ENCODE peak calls at places on chromosomes 13 and 19, in nine cellular contexts. Q, D, T, U, S, G, X, O and K are unnamed samples.

GRCh38 chr19:19531951-19532805 is 3.5 kb downstream of the YJEFN3 start:
- DNase-seq in O (peak; percentile 67), T (peak; percentile 88), X (peak; percentile 92), G (peak; percentile 83), D (peak; percentile 69), Q (peak; percentile 88), U (peak; percentile 85), S (peak; percentile 98), K (no peak)

GRCh38 chr13:80716610-80717081 is 375.7 kb upstream of the SPRY2 start:
- DNase-seq in X (no peak), G (no peak), U (no peak), T (no peak), D (no peak), O (no peak), S (no peak), Q (no peak), K (no peak)

GRCh38 chr13:110523838-110524237 is 37.7 kb downstream of the RAB20 start:
- DNase-seq in S (no peak), T (no peak), G (no peak), O (no peak), U (no peak), D (no peak), X (no peak), Q (no peak), K (no peak)

GRCh38 chr19:40410030-40410389 is 3.2 kb downstream of the PRX start:
- DNase-seq in S (no peak), D (no peak), G (no peak), X (no peak), T (no peak), O (no peak), U (no peak), Q (no peak), K (no peak)

GRCh38 chr19:14520543-14520942 is 2.3 kb upstream of the DNAJB1 start:
- DNase-seq in X (no peak), S (no peak), G (no peak), Q (no peak), D (no peak), U (no peak), T (no peak), O (no peak), K (no peak)

GRCh38 chr19:50829801-50830200 is 3.6 kb downstream of the KLK15 start:
- DNase-seq in U (no peak), G (no peak), D (no peak), Q (no peak), T (no peak), O (no peak), X (no peak), S (no peak), K (no peak)

GRCh38 chr13:93915269-93915809 is 564.1 kb downstream of the DCT start:
- DNase-seq in G (no peak), O (peak; percentile 9), D (no peak), U (no peak), X (no peak), S (no peak), T (no peak), Q (no peak), K (no peak)

GRCh38 chr19:41377977-41378707 is 1.8 kb downstream of the TMEM91 start:
- DNase-seq in U (no peak), T (peak; percentile 46), G (no peak), Q (peak; percentile 59), S (no peak), O (no peak), X (no peak), D (no peak), K (no peak)

GRCh38 chr13:28750187-28751045 is 31.6 kb upstream of the SLC46A3 start:
- DNase-seq in Q (no peak), G (no peak), D (peak; percentile 31), O (no peak), U (no peak), S (no peak), T (no peak), X (no peak), K (no peak)

GRCh38 chr19:56066152-56067023 is 54.7 kb downstream of the ZNF787 start:
- DNase-seq in T (peak; percentile 80), X (peak; percentile 71), D (peak; percentile 36), G (peak; percentile 38), U (peak; percentile 61), Q (peak; percentile 65), S (peak; percentile 76), O (peak; percentile 55), K (no peak)

GRCh38 chr19:46517471-46517870 is 21.8 kb upstream of the PNMA8B start:
- DNase-seq in D (no peak), T (no peak), Q (no peak), S (no peak), G (no peak), O (no peak), U (no peak), X (no peak), K (no peak)